ENCODE peak calls at places on chromosomes 2 and 18, in six cellular contexts. O, T, V, R, I and D are unnamed samples. For H3K36me3, the result is how much of the 10 kb centered on the place peaks cover.

GRCh38 chr2:45891719-45892118 is 240.2 kb downstream of the PRKCE start:
- DNase-seq in V (no peak), O (no peak), I (no peak), R (no peak), T (no peak), D (no peak)

GRCh38 chr2:96431319-96431718 is 73.8 kb downstream of the NEURL3 start:
- DNase-seq in T (no peak), V (no peak), I (peak), O (no peak), R (no peak), D (no peak)

GRCh38 chr2:238272156-238272555 is 16.3 kb downstream of the PER2 start:
- DNase-seq in I (no peak), T (no peak), R (no peak), V (no peak), O (peak), D (no peak)

GRCh38 chr18:45353530-45353929 is 261.7 kb upstream of the SLC14A2 start:
- DNase-seq in O (no peak), T (no peak), V (no peak), I (peak), R (no peak), D (no peak)

GRCh38 chr2:238107525-238108422 is 7.6 kb downstream of the ESPNL start:
- DNase-seq in R (no peak), V (peak), O (peak), T (no peak), I (no peak), D (no peak)

GRCh38 chr2:229835601-229836283 is 86.1 kb downstream of the TRIP12 start:
- DNase-seq in R (no peak), I (no peak), T (peak), O (no peak), V (no peak), D (peak)

GRCh38 chr2:133287709-133288108 is 280.6 kb downstream of the NCKAP5 start:
- DNase-seq in T (peak), I (no peak), R (no peak), O (no peak), V (no peak), D (peak)

GRCh38 chr2:96823203-96823602 is 7.1 kb downstream of the CNNM3 start:
- DNase-seq in R (no peak), O (no peak), T (no peak), V (no peak), I (no peak), D (no peak)

GRCh38 chr18:35436076-35436649 is 59.0 kb upstream of the ZNF396 start:
- DNase-seq in V (no peak), T (peak), R (no peak), I (peak), O (no peak), D (no peak)

GRCh38 chr2:123262856-123263255 is 762.2 kb upstream of the CNTNAP5 start:
- DNase-seq in V (no peak), R (no peak), I (no peak), T (no peak), O (no peak), D (no peak)

GRCh38 chr2:97348265-97348664 is 235.3 kb downstream of the ANKRD36 start:
- DNase-seq in T (no peak), O (no peak), I (peak), V (no peak), R (no peak), D (no peak)

GRCh38 chr18:1663879-1664705 is 759.4 kb downstream of the ADCYAP1 start:
- DNase-seq in R (no peak), T (no peak), V (peak), I (no peak), O (peak), D (no peak)

DNA sequence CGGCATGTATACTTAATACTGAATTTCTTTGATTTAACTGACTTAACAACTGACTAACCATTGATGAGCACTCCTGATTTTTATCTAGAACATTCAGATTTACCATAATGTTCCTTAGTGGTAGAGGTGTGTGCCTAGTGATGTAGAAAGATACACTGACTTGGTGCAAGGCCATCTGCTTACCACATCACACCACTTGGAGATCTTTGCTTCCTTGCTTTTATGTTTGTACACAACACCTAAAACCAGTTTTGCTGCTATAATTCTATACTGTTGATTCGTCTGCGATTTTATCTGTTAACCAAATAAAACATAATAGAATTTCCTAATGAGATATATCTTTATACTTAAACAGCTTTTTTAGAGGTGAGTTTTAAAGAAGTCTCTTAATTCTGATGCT is 3.9 kb upstream of the FARP2 start:
- DNase-seq in I (peak), R (no peak), T (no peak), O (no peak), V (no peak), D (no peak)
- H3K36me3 ChIP-seq in I (under half), R (under half), T (under half), O (half or more), V (half or more), D (under half)

GRCh38 chr2:36355890-36356198 is 266 bp downstream of the CRIM1 start:
- DNase-seq in I (no peak), O (no peak), R (no peak), V (no peak), T (no peak), D (no peak)
- H3K4me3 ChIP-seq in I (peak), O (peak), R (peak), V (peak), T (no peak), D (peak)

GRCh38 chr2:3267549-3267867 is 110.1 kb downstream of the EIPR1 start:
- DNase-seq in R (no peak), T (no peak), I (no peak), O (no peak), V (no peak), D (no peak)

GRCh38 chr2:3266727-3267548 is 110.7 kb downstream of the EIPR1 start:
- DNase-seq in I (no peak), R (no peak), O (no peak), T (no peak), V (no peak), D (no peak)

GRCh38 chr2:3269425-3270094 is 108.1 kb downstream of the EIPR1 start:
- DNase-seq in R (no peak), V (no peak), I (no peak), O (no peak), T (no peak), D (no peak)

GRCh38 chr2:3268705-3269029 is 109.0 kb downstream of the EIPR1 start:
- DNase-seq in T (no peak), R (no peak), O (peak), I (no peak), V (no peak), D (no peak)

DNA sequence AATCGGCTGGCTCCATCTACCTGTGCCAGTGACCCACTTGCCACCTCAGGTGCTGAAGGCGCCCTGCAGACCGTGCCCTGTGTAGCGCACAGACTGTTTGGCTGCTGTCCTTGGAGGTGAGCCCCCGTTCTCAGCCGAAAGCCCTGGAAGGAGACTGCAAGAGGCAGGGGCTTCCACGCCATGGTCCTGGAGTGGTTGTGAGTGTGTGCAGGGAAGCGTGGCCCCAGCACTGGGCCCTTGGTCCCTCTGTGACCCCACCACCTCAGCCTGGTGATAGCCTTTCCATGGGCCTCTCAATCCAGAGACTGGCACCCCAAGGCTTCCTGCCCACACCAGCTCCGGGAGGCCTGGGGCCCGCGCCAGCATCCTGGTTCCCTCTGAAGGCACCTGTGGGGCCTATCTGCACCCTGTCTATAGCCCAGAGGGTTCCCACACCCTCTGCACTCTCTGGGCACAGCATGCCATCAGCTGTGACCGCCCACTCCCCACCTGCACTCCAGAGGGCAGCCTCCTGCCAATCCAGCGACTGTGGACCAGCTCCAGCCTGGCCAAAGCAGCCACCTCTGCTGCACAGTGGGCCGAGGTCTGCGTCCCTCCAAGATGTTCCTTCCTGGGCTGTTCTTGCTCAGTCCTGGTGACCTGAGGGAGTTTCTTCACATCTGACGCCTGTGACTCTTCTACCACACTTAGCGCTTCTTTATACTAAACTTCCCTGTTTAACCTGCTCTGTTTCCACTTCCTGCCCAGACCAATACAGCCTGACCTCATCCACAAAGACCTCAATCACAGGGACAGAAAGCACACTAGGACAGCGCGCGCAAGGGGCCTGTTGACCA is 109.5 kb downstream of the EIPR1 start:
- DNase-seq in R (no peak), V (no peak), I (no peak), O (no peak), T (no peak), D (no peak)
- TF ChIP-seq CTCF in R (no peak), V (no peak), I (no peak), O (no peak), T (no peak), D (no peak)

GRCh38 chr2:84785950-84786349 is 94.9 kb downstream of the TRABD2A start:
- DNase-seq in V (no peak), T (no peak), I (no peak), R (no peak), O (no peak), D (no peak)
- H3K36me3 ChIP-seq in V (under half), T (under half), I (under half), R (under half), O (under half), D (under half)

DNA sequence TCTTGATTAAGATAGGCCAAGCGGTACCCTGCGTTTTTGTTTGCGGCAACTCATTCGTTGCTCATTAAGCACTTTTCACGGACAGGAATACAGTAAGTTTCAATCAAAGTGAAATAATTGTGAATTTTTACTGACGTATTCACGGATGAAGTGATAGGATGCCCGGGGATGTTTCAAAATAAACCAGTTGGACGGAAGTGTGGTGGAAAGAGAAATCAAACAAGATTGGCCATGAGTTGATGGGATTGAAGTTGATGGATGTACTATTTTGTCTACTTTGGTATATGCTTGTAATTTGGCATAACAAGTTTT is 481 bp downstream of the TMEM177 start:
- DNase-seq in O (no peak), V (no peak), I (no peak), R (no peak), T (no peak), D (no peak)
- H3K4me3 ChIP-seq in O (peak), V (peak), I (peak), R (peak), T (peak), D (peak)

DNA sequence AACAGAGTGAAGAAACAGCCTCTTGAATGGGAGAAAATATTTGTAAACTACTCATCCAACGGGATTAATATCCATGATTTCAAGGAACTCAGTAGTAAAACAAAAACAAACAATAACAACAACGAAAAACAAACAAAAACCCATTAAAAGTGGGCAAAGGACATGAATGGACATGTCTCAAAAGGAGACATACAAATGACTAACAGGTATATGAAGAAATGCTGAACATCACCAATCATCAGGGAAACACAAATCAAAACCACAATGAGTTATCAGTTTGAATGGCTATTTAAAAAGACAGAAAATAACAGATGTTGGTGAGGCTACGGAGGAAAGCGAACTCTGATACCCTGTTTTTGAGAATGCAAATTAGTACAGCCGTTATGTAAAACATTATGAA is 224.8 kb upstream of the NRXN1 start:
- DNase-seq in I (no peak), R (no peak), T (no peak), O (no peak), V (no peak), D (no peak)
- TF ChIP-seq CTCF in I (no peak), R (no peak), T (no peak), O (no peak), V (no peak), D (no peak)

GRCh38 chr2:69089244-69089643 is 76.3 kb downstream of the ANTXR1 start:
- DNase-seq in O (no peak), R (no peak), I (peak), T (peak), V (no peak), D (no peak)

GRCh38 chr2:69087211-69087911 is 74.4 kb downstream of the ANTXR1 start:
- DNase-seq in O (no peak), R (no peak), T (no peak), V (no peak), I (no peak), D (no peak)

GRCh38 chr2:69086466-69086865 is 73.5 kb downstream of the ANTXR1 start:
- DNase-seq in I (no peak), R (no peak), T (peak), V (no peak), O (no peak), D (no peak)

GRCh38 chr2:69088471-69088870 is 75.5 kb downstream of the ANTXR1 start:
- DNase-seq in R (no peak), I (no peak), T (peak), O (no peak), V (no peak), D (no peak)

DNA sequence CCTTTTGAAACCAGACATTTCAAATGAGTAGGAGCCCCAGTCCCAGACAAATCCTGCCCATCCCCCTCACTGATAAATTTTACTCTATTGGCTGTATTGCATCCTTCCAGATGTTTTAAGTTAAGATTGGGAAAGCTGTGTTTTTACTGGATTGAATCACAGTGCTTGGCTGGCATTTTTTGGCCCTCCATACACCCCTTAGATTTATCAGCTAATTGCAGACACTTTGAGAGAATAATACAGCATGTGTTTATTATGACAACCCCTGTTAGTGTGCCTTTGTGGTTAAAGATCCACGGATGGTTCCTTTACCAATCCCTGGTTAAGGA is 74.9 kb downstream of the ANTXR1 start:
- DNase-seq in R (no peak), T (peak), O (no peak), I (no peak), V (no peak), D (no peak)
- H3K36me3 ChIP-seq in R (under half), T (under half), O (under half), I (under half), V (under half), D (under half)

GRCh38 chr2:168137510-168138180 is 109.8 kb downstream of the STK39 start:
- DNase-seq in O (no peak), I (no peak), R (no peak), T (no peak), V (no peak), D (no peak)

GRCh38 chr2:168139791-168140190 is 107.6 kb downstream of the STK39 start:
- DNase-seq in V (no peak), O (no peak), R (no peak), I (no peak), T (no peak), D (no peak)

GRCh38 chr2:168138911-168139310 is 108.5 kb downstream of the STK39 start:
- DNase-seq in T (no peak), I (no peak), R (no peak), V (no peak), O (no peak), D (no peak)

GRCh38 chr2:168136392-168136977 is 110.9 kb downstream of the STK39 start:
- DNase-seq in R (no peak), V (no peak), I (no peak), T (peak), O (no peak), D (no peak)

DNA sequence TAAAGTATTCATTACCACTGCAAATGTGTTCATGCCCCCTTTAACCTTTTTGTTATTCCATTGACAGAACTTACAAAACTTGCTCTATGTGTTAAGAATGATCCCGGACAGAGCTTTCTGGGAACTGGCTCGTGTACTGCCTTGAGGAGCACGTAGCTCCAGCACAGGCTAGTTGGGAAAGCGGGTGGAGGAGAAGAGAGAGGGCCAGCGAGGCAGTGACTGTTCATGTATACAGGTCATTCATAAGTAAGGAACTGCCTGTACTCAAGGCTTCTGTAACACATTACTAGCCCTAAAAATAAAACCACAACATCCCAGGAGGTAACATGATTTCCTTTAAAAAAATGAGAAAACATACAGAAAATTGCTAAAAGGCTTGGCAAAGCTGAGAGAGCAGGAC is 109.0 kb downstream of the STK39 start:
- DNase-seq in O (no peak), V (no peak), T (peak), R (no peak), I (no peak), D (no peak)
- H3K4me3 ChIP-seq in O (no peak), V (no peak), T (no peak), R (no peak), I (no peak), D (no peak)

GRCh38 chr2:179096090-179096489 is 46.2 kb upstream of the CCDC141 start:
- DNase-seq in I (peak), R (peak), V (no peak), O (no peak), T (no peak), D (no peak)
- TF ChIP-seq CTCF in I (no peak), R (no peak), V (no peak), O (no peak), T (no peak), D (no peak)